ENCODE peak calls at places on chromosomes 6 and 20, in eight cellular contexts. K, M, Y, C, R, E, A and D are unnamed samples.

GRCh38 chr6:151502499-151502898 is 8.7 kb downstream of the CCDC170 start:
- DNase-seq in E (peak; percentile 8), M (no peak), Y (no peak), A (no peak), R (peak; percentile 32), K (no peak), C (no peak), D (no peak)

GRCh38 chr6:137749595-137750215 is 117.4 kb upstream of the TNFAIP3 start:
- DNase-seq in M (no peak), Y (no peak), A (no peak), R (no peak), C (no peak), K (no peak), E (no peak), D (no peak)

GRCh38 chr20:10524643-10525042 is 89.5 kb downstream of the SLX4IP start:
- DNase-seq in M (no peak), E (peak; percentile 35), A (no peak), Y (no peak), K (no peak), C (no peak), R (peak; percentile 90), D (no peak)

GRCh38 chr20:34871966-34872603 is 571 bp downstream of the GGT7 start:
- DNase-seq in E (no peak), K (no peak), A (no peak), Y (no peak), C (no peak), M (no peak), R (no peak), D (no peak)

GRCh38 chr6:106087548-106088325 is 1.6 kb downstream of the PRDM1 start:
- DNase-seq in Y (peak; percentile 29), E (no peak), C (no peak), M (no peak), R (peak; percentile 60), K (peak; percentile 52), A (no peak), D (no peak)

GRCh38 chr20:61949363-61949713 is 116.3 kb downstream of the TAF4 start:
- DNase-seq in M (no peak), Y (no peak), E (no peak), C (no peak), K (no peak), R (no peak), A (no peak), D (no peak)

GRCh38 chr20:32189691-32190607 is 17.6 kb downstream of the PLAGL2 start:
- DNase-seq in K (peak; percentile 45), C (no peak), A (peak; percentile 33), R (no peak), M (peak; percentile 22), Y (peak; percentile 41), E (no peak), D (peak; percentile 37)

GRCh38 chr6:133973109-133973971 is 20.3 kb downstream of the TBPL1 start:
- DNase-seq in E (peak; percentile 39), Y (no peak), M (no peak), C (peak; percentile 35), A (no peak), K (no peak), R (peak; percentile 31), D (no peak)

GRCh38 chr20:7383218-7383617 is 557.0 kb downstream of the HAO1 start:
- DNase-seq in A (no peak), M (no peak), C (no peak), K (no peak), R (no peak), E (no peak), Y (no peak), D (no peak)

GRCh38 chr6:43949451-43950110 is 177.7 kb downstream of the MRPL14 start:
- DNase-seq in C (no peak), A (no peak), E (no peak), Y (no peak), K (no peak), M (no peak), R (no peak), D (no peak)

GRCh38 chr6:18976091-18976490 is 588.9 kb downstream of the RNF144B start:
- DNase-seq in C (no peak), K (no peak), E (no peak), M (no peak), A (no peak), R (no peak), Y (no peak), D (no peak)

GRCh38 chr6:116229287-116229913 is 24.5 kb downstream of the TSPYL4 start:
- DNase-seq in Y (peak; percentile 86), E (no peak), A (no peak), K (no peak), C (peak; percentile 35), M (no peak), R (no peak), D (no peak)

GRCh38 chr6:133890941-133891813 is 2.3 kb downstream of the TCF21 start:
- DNase-seq in E (peak; percentile 60), R (no peak), K (no peak), A (no peak), Y (no peak), M (no peak), C (no peak), D (no peak)

GRCh38 chr20:47353697-47354387 is 2.7 kb downstream of the ZMYND8 start:
- DNase-seq in K (no peak), C (no peak), M (no peak), Y (peak; percentile 50), A (no peak), E (no peak), R (no peak), D (no peak)

GRCh38 chr20:24780648-24781047 is 168.4 kb upstream of the CST7 start:
- DNase-seq in K (peak; percentile 22), E (no peak), M (no peak), C (no peak), Y (no peak), A (no peak), R (no peak), D (no peak)

GRCh38 chr20:47262008-47262364 is 94.5 kb downstream of the ZMYND8 start:
- DNase-seq in K (no peak), E (no peak), C (no peak), Y (no peak), R (no peak), M (no peak), A (no peak), D (no peak)

GRCh38 chr6:152573762-152574161 is 63.4 kb downstream of the SYNE1 start:
- DNase-seq in E (no peak), A (no peak), Y (no peak), C (no peak), K (no peak), M (no peak), R (peak; percentile 16), D (no peak)

GRCh38 chr6:131822119-131822518 is 14.3 kb downstream of the ENPP1 start:
- DNase-seq in Y (no peak), M (no peak), K (no peak), R (no peak), C (no peak), E (no peak), A (no peak), D (no peak)

GRCh38 chr20:56160956-56161355 is 87.6 kb upstream of the MC3R start:
- DNase-seq in C (no peak), E (no peak), R (no peak), A (no peak), K (no peak), Y (no peak), M (no peak), D (no peak)

GRCh38 chr20:56158489-56158888 is 90.0 kb upstream of the MC3R start:
- DNase-seq in C (no peak), K (no peak), E (no peak), Y (no peak), M (no peak), R (no peak), A (no peak), D (no peak)

GRCh38 chr20:56166781-56167465 is 81.6 kb upstream of the MC3R start:
- DNase-seq in E (no peak), A (no peak), M (no peak), R (no peak), Y (no peak), K (no peak), C (no peak), D (no peak)

DNA sequence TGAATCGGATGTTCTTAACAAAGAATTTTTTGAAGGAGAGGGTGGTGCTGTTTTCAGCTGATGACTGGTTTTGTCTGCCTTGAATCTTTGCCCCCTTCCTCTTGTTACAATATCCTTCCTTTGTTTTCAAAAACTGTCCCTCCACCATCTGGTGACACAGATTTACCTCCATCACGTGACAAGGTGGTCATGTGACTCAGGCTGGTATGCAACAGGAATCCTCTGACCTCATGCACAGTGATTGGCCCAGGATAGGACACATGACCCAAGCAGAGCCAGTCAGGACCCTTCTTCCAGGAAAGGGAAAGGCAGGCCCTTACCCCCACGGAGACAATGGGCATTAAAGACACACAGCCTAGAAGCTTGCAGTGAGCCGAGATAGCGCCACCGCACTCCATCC is 84.7 kb upstream of the MC3R start:
- DNase-seq in R (no peak), A (no peak), E (no peak), M (no peak), C (peak; percentile 18), K (no peak), Y (no peak), D (no peak)
- H3K9me3 ChIP-seq in R (no peaks in the 10 kb centered on the region), A (no peaks in the 10 kb centered on the region), E (no peaks in the 10 kb centered on the region), M (no peaks in the 10 kb centered on the region), C (no peaks in the 10 kb centered on the region), K (no peaks in the 10 kb centered on the region), Y (no peaks in the 10 kb centered on the region), D (no peaks in the 10 kb centered on the region)

DNA sequence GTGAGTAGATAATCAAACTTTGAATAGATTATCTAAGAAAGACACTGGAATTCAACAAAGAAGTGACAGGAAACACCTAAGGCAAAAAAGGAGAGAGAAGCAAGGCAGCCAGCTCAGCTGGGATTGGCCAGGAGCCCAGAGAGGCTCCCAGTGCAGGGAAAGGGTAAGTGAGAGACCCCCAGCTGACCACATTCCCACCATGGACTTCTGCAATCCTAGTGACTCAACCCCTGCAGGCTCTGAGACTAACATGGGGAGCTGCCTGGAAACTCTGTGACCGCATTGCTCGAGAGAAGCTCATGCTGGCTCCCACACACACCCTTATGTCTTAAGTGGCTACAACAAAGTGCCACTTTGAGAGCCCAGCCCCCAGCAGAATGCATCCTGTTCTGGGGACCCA is 215.1 kb downstream of the PACRG start:
- DNase-seq in R (no peak), E (no peak), K (no peak), C (no peak), Y (no peak), M (no peak), A (no peak), D (no peak)
- H3K9me3 ChIP-seq in R (peaks cover 13% of the 10 kb centered on the region), E (no peaks in the 10 kb centered on the region), K (no peaks in the 10 kb centered on the region), C (peaks cover 4% of the 10 kb centered on the region), Y (no peaks in the 10 kb centered on the region), M (peaks cover 21% of the 10 kb centered on the region), A (no peaks in the 10 kb centered on the region), D (peaks cover 7% of the 10 kb centered on the region)

GRCh38 chr6:168920289-168920688 is 333.4 kb downstream of the THBS2 start:
- DNase-seq in R (no peak), Y (no peak), E (no peak), A (no peak), K (no peak), M (no peak), C (no peak), D (no peak)
- H3K9me3 ChIP-seq in R (no peaks in the 10 kb centered on the region), Y (no peaks in the 10 kb centered on the region), E (no peaks in the 10 kb centered on the region), A (no peaks in the 10 kb centered on the region), K (no peaks in the 10 kb centered on the region), M (no peaks in the 10 kb centered on the region), C (no peaks in the 10 kb centered on the region), D (no peaks in the 10 kb centered on the region)

DNA sequence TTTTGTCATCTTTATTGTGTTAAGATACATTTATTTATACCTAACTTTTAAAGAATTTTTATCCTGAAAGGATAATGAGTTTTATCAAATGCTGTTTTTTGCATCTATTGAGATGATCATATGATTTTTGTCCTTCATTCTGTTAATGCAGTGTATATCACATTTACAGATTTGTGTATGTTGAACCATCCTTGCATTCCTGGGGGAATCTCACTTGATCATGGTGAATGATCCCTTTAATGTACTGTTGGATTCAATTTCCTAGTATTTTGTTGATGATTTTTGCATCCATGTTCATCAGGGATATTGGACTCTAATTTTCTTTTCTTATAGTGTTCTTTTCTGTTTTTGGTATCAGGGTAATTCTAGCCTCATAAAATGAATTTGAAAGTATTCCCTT is 38.5 kb upstream of the SLC22A3 start:
- DNase-seq in M (no peak), K (no peak), R (no peak), C (no peak), Y (no peak), A (no peak), E (no peak), D (no peak)
- H3K9me3 ChIP-seq in M (peaks cover 20% of the 10 kb centered on the region), K (no peaks in the 10 kb centered on the region), R (peaks cover 4% of the 10 kb centered on the region), C (no peaks in the 10 kb centered on the region), Y (no peaks in the 10 kb centered on the region), A (peaks cover 31% of the 10 kb centered on the region), E (peaks cover 26% of the 10 kb centered on the region), D (no peaks in the 10 kb centered on the region)